ENCODE peak calls at places on chromosomes 16 and 17, in four cellular contexts. F, U, V and L are unnamed samples.

GRCh38 chr17:6374761-6375312 is 60.1 kb downstream of the AIPL1 start:
- DNase-seq in U (peak), F (peak), V (peak), L (peak)

GRCh38 chr17:80545499-80545826 is 825 bp downstream of the RPTOR start:
- DNase-seq in F (no peak), V (no peak), U (no peak), L (peak)

GRCh38 chr16:27240948-27241531 is 27.5 kb downstream of the NSMCE1 start:
- DNase-seq in V (no peak), F (peak), U (no peak), L (no peak)

GRCh38 chr16:35749253-35750141 is 2290.1 kb downstream of the TP53TG3F start:
- DNase-seq in V (no peak), U (no peak), F (no peak), L (no peak)

GRCh38 chr16:85947511-85948509 is 48.8 kb downstream of the IRF8 start:
- DNase-seq in U (no peak), V (no peak), F (no peak), L (no peak)

GRCh38 chr16:49854227-49855203 is 1.4 kb downstream of the ZNF423 start:
- DNase-seq in F (no peak), V (no peak), U (no peak), L (peak)

GRCh38 chr16:4814542-4815173 is 12.2 kb upstream of the ROGDI start:
- DNase-seq in U (no peak), V (no peak), F (no peak), L (peak)

GRCh38 chr17:64480951-64481350 is 15.9 kb downstream of the POLG2 start:
- DNase-seq in F (no peak), V (no peak), U (no peak), L (no peak)

GRCh38 chr17:37233001-37233400 is 142.8 kb upstream of the C17orf78 start:
- DNase-seq in U (no peak), F (no peak), V (no peak), L (no peak)

GRCh38 chr17:32515677-32516383 is 29.0 kb downstream of the CDK5R1 start:
- DNase-seq in U (no peak), V (no peak), F (no peak), L (no peak)

DNA sequence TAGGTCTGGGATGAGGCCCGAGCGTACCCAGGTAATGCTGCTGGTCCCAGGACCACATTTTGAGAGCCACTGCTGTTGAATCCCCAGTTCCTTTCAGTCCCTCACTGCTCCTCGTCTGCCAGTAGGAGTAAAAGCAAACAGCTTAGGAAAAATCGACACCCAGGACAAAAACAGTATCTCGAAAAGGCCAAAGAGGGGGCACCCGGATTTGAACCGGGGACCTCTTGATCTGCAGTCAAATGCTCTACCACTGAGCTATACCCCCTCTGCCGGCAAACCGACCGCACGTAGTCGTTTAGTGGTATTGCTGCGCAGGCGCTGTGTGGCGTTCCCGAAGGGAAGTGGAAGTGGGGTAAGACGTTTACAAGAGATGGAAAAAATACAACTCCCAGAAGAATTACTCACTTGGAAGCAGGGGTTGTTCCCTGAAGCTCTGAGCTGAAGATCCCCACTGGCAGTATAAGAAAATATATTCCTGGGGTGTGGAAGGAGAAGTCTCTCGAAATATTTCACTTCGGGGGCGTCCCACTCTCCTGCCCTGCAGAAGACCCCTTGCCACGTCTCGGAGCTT is 2.2 kb upstream of the PLXDC1 start:
- DNase-seq in V (peak), F (peak), U (peak), L (peak)
- H4K5ac ChIP-seq in V (no peak), F (no peak), U (no peak), L (no peak)

DNA sequence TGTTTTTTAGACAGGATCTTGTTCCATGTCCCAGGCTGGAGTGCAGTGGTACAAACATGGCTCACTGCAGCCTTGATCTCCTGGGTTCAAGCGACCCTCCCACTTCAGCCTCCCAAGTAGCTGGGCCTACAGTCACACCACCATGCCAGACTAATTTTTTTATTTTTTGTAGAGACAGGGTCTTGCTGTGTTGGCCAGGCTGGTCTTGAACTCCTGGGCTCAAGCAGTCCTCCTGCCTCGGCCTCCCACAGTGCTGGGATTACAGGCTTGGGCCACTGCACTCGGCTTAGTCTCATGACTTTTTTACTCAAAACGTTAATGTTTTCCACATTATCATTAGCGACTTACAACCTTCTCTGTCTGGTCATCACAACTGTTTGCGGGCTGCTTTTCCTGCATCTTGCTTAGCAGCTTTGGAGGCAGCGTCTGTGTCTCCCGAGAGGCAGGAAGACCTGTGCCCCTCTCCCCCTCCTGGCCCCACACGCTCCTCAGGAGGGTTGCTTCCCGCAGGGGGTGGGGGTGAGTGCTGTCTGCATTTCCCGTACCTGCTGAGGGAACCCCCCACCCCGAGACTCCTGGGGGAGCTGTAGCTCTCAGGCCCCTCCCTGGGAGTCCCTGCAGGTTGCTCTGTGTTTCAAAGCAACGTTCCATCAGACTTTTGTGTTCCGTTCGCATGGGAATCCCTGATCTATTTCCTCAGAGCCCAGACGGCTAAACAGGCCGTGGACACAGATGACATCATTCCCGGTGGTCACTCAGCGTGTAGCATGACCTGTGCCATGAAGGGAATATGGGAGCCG is 52.6 kb downstream of the PGS1 start:
- DNase-seq in F (no peak), U (no peak), V (no peak), L (no peak)
- H4K5ac ChIP-seq in F (no peak), U (no peak), V (no peak), L (no peak)

DNA sequence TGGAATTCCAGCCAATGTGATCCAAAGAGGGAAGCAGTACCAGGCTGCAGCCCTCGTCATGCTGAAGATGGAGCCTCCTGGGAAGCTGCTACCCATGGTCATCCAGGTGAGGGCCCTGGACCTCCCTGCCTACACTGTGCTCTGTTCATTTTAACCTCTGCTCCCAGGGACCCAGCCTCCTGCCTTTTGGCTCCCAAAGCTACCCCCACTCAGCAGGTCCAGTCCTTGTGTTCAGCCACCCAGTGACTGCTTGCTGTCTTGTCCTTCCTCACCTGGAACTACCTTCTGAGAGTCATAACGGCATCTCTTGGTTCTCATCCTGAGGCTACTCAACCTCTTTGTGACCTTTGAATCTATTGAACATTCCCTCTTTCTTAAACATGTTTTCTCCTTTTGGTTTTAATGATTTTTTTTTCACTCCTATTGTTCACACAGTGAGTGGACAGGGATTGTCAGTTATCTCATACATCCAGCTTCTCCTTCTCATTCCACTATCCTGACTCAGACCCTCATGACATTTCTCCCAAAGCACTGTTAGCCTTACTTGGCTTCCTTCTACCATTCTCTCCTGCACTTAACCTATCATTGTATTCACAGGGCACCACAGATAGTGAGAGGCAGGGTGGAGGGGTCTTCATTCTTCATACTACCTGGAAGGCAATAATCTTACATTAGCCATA is 53.3 kb downstream of the GOSR1 start:
- DNase-seq in U (no peak), V (no peak), F (peak), L (peak)
- H4K5ac ChIP-seq in U (no peak), V (no peak), F (no peak), L (no peak)

DNA sequence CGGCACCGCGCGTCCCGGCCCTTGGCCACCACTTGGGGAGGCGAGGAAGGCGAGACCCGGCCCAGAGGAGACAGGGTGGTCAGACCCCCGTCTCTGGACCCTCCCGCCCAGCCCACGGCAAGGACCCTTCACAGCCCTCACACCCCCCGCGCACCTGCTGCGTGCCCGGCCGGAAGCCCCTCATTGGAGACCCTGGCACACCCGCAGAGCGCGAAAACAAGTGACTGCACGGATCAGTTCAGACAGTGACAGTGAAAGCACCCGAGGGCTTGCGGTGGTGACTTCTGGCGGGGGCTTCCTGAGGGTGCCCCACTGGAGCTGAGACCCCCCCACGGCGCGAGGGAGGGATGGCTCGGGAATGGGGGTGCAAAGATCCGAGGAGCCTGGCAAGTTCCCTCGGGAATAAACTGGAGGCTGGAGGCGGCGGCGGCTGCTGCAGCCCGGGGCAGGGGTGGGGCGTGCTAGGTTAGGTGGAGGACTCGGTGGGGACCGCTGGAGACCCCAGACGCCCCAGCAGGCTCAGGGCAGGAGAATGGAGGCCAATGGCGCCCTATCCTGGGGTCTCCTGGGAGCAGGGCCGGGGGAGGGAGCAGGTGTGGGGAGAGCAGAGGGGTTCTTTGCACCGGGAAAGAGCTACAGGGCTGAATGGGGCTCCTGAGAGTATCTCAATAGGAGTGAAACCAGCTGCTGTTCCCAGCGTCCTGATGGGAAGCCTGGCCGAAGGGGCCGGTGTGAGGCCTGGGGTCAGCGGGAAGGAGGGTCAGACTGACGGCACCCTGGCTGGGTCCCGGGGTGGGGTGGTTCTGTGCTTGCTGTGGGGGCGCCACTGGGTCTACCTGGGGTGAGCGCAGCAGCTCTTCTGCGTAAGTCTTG is 824 bp upstream of the FBXL16 start:
- DNase-seq in V (peak), F (no peak), U (no peak), L (no peak)
- H4K5ac ChIP-seq in V (no peak), F (no peak), U (no peak), L (no peak)

DNA sequence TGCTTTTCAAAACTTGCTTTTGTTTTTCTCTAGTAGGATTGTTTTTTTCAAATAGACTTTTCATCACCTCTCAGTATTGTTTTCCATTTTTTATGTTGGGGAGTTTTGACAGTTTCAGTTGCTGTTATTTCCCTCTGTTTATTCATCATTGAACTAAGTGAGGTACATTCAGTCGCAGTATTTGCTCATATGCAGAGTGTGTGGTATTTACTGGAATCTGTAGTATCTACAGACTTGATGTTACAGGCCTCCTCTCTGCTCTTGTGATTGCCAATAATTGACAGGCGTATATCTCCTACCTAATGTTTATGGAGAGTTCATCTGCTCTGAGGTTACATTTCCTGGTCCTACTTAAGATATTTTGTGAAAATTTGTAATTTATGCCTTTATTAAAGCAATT is 49.6 kb downstream of the COX10 start:
- DNase-seq in U (no peak), F (no peak), V (no peak), L (no peak)
- H4K5ac ChIP-seq in U (no peak), F (no peak), V (no peak), L (no peak)

GRCh38 chr16:79536958-79537357 is 63.6 kb downstream of the MAF start:
- DNase-seq in F (no peak), V (no peak), U (no peak), L (no peak)

GRCh38 chr16:79533292-79533691 is 67.2 kb downstream of the MAF start:
- DNase-seq in U (no peak), V (no peak), F (no peak), L (no peak)

GRCh38 chr16:79534143-79534542 is 66.4 kb downstream of the MAF start:
- DNase-seq in F (no peak), V (no peak), U (no peak), L (no peak)

GRCh38 chr16:79535130-79535529 is 65.4 kb downstream of the MAF start:
- DNase-seq in U (no peak), V (no peak), F (no peak), L (no peak)

DNA sequence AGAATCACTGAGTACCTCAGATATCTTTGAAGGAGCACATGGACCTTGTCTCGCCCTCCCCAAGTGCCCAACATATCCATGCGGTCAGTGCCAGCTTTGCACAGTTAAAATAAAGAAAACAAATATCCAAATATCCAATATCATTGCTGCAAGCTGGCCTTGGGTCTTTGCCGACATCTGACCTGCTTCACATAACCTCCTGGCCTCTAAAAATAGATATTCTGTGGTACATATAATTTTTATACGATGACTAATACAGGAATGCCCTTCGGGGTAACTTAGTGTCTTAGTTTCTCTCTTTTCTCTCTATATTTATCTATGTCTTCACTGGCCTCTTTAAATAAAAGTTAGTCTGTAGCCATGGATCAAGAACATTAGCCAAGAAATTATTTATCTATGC is 67.8 kb downstream of the MAF start:
- DNase-seq in F (no peak), U (no peak), V (no peak), L (no peak)
- H4K5ac ChIP-seq in F (no peak), U (no peak), V (no peak), L (no peak)

DNA sequence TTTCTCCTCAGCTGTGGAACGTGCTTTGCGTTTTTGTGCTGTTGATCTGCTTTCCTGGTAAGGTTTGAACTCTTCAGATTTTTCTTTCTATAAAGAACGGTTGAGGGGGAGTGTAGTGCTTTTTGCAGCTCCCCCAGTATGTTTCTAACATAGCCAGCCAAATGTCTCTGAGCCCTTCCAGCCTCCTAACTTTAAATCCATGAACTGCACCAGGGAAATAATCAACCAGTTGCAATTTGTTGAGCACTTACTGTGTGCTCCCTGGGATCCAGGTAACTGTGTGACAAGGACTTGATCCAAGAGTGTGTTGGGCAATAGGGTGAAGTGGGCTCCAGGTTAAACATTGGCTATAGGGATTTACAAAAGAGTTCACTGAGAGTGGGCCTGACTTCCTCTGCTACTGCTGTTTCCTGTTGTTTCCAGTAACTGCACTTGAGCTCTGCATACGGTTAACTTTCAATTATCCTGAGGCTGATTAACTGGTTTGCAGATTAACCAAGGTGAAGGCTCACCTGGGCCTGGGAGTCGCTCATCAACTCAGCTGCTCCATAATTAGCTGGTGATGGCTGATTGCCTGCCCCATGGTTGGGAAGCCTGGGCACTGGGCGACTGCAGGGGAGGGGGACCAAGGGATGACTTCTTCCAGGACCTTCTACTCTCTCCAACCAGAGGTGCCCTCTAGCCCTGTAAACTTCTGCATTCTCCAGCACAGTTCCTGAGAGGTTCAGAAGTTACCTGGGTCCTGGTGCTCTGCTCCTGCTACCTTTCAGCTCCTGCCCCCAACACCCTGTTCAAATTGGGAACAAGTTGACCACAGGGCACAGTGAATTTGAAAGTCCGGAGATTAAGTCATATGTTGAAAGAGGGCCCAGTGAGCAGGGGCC is 19.5 kb downstream of the HLF start:
- DNase-seq in F (no peak), V (no peak), U (no peak), L (no peak)
- H4K5ac ChIP-seq in F (no peak), V (no peak), U (no peak), L (no peak)

DNA sequence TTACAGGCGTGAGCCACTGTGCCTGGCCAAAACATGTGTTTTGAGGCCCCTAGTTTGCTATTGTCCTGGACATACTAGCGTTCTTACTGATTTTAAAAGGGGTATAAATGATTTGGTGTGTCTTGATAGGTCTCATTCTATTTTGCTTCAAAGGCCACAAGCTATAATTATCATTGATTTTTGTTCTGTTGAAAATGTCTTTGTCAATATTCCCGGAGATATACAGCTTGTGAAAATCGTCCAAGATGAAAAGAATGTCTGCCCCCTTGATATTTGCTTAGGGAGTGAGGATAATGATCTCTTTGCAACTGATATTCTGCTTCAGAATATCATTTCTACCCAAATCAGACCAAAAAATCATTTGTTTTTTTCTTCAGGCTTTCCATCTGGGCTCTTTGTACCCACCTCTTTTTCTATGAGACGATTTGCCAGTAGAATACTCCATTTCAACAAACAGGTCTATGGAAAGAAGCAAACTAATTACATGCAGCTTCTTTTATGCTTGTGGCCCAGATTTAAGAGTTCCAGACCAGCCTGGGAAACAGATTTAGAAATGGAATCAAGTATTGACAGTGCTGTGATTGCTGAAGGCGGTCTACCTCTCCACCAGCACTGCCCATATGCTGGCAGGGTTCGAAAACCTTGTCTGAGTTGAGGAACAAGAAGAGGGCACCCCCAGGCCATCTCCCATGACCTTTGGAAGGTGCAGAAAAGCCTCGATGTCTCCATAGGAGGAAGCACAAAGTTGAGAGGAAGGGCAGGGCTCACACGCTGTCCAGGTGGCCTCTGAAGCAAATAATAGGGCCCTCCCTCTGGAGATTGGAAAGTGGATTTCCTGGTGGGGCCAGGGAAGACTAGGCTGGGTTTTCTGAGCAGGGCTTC is 14.2 kb upstream of the ST6GALNAC1 start:
- DNase-seq in V (no peak), F (no peak), U (no peak), L (no peak)
- H4K5ac ChIP-seq in V (no peak), F (no peak), U (no peak), L (no peak)

DNA sequence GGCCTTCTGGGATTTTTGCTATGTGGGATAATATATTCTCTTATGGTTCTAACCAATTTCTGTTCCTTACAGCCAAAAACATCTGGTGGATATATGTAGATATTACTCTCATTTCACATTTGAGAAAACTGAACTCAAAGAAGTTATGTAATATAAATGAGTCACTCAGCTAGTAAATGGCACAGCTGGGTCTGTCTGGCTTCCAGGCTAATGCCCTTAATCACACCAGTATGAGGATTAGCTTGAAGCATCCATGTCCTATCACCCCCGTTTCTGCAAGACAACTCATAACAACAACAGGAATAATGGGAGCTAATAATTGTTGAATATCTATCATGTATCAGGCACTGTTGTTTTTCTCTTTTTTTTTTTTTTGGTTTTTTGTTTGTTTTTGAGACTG is 34.4 kb upstream of the USP7 start:
- DNase-seq in F (peak), V (no peak), U (no peak), L (no peak)
- H4K5ac ChIP-seq in F (no peak), V (no peak), U (no peak), L (no peak)